ENCODE peak calls at places on chromosomes 16 and 17, in eight cellular contexts. J, A, C, G, Q, T, B and H are unnamed samples.

GRCh38 chr17:18043491-18043890 is 4.3 kb downstream of the GID4 start:
- DNase-seq in B (peak; percentile 33), C (no peak), T (no peak), J (no peak), Q (no peak), G (peak; percentile 30), A (no peak), H (no peak)

GRCh38 chr16:67248401-67249177 is at the start of gene SLC9A5:
- DNase-seq in B (no peak), Q (peak; percentile 16), C (no peak), A (peak; percentile 25), G (no peak), J (no peak), T (no peak), H (no peak)

GRCh38 chr17:30720013-30720471 is 104.5 kb downstream of the CRLF3 start:
- DNase-seq in T (no peak), A (no peak), B (no peak), Q (no peak), J (peak; percentile 5), C (peak; percentile 74), G (no peak), H (no peak)

GRCh38 chr17:44257815-44258750 is 9.9 kb downstream of the SLC4A1 start:
- DNase-seq in J (no peak), C (no peak), Q (no peak), G (no peak), A (no peak), B (no peak), T (no peak), H (no peak)

GRCh38 chr17:82926716-82927115 is 86.9 kb upstream of the ZNF750 start:
- DNase-seq in J (no peak), A (no peak), Q (no peak), G (no peak), T (no peak), B (no peak), C (no peak), H (no peak)

GRCh38 chr16:54462766-54463165 is 176.2 kb upstream of the IRX3 start:
- DNase-seq in Q (no peak), G (no peak), J (no peak), T (no peak), C (no peak), A (no peak), B (no peak), H (no peak)

GRCh38 chr16:50789757-50790156 is 47.9 kb downstream of the CYLD start:
- DNase-seq in T (no peak), B (no peak), C (no peak), J (no peak), A (no peak), G (no peak), Q (no peak), H (no peak)

GRCh38 chr16:27231692-27232060 is 28.4 kb downstream of the KDM8 start:
- DNase-seq in Q (no peak), G (no peak), A (no peak), T (no peak), B (no peak), J (no peak), C (no peak), H (no peak)

GRCh38 chr17:29155235-29155965 is 24.8 kb downstream of the MYO18A start:
- DNase-seq in T (peak; percentile 85), Q (peak; percentile 43), B (peak; percentile 61), A (peak; percentile 68), C (no peak), J (no peak), G (peak; percentile 85), H (no peak)

GRCh38 chr16:17989255-17989654 is 347.3 kb downstream of the NPIPA8 start:
- DNase-seq in A (no peak), J (no peak), G (no peak), C (no peak), B (no peak), Q (no peak), T (no peak), H (no peak)

GRCh38 chr16:11510178-11510973 is 76.3 kb downstream of the LITAF start:
- DNase-seq in G (no peak), A (no peak), C (no peak), J (no peak), B (no peak), T (no peak), Q (no peak), H (no peak)

GRCh38 chr16:14565688-14566025 is 64.4 kb downstream of the PARN start:
- DNase-seq in T (no peak), J (no peak), G (no peak), C (no peak), Q (no peak), A (no peak), B (no peak), H (no peak)
- H3K27ac ChIP-seq in T (peak overlapping the region; percentile 43), J (no peak overlapping the region), G (peak overlapping the region; percentile 71), C (no peak overlapping the region), Q (no peak overlapping the region), A (peak overlapping the region; percentile 44), B (no peak overlapping the region), H (peak overlapping the region; percentile 54)

GRCh38 chr17:79545251-79546005 is 65.4 kb downstream of the RBFOX3 start:
- DNase-seq in T (no peak), G (no peak), Q (no peak), C (no peak), J (no peak), A (no peak), B (no peak), H (no peak)

GRCh38 chr17:79542718-79543117 is 68.1 kb downstream of the RBFOX3 start:
- DNase-seq in B (no peak), J (no peak), A (no peak), G (no peak), Q (no peak), C (no peak), T (no peak), H (no peak)

GRCh38 chr17:79541451-79541850 is 69.4 kb downstream of the RBFOX3 start:
- DNase-seq in T (no peak), B (no peak), C (no peak), G (no peak), Q (no peak), J (no peak), A (no peak), H (no peak)

GRCh38 chr17:79544142-79544914 is 66.5 kb downstream of the RBFOX3 start:
- DNase-seq in G (no peak), A (no peak), T (no peak), Q (no peak), C (no peak), J (no peak), B (no peak), H (no peak)

DNA sequence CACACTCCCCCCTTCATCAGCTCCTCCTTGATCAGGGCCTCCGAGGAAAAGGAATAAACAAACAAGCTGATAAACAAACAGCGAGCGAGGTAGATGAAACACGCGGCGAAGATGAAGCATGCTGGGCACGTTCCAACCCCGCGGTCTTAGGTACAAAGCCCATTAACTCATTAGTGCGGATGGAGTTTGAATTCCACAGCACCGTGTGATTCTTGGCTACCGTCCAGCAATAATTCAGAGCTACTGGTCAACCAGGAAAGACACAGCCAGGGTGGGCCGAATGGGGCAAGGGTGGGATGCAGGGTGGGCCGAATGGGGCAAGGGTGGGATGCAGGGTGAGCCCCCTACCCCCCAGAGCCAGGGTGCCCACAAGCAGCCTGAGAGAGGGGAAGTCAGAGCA is 67.3 kb downstream of the RBFOX3 start:
- DNase-seq in Q (no peak), A (no peak), G (no peak), B (no peak), J (no peak), T (no peak), C (no peak), H (no peak)
- H3K27ac ChIP-seq in Q (no peak overlapping the region), A (no peak overlapping the region), G (no peak overlapping the region), B (no peak overlapping the region), J (no peak overlapping the region), T (no peak overlapping the region), C (no peak overlapping the region), H (peak overlapping the region; percentile 31)

GRCh38 chr17:40477796-40478195 is 23.6 kb downstream of the TNS4 start:
- DNase-seq in G (peak; percentile 65), T (no peak), J (no peak), B (no peak), Q (no peak), C (no peak), A (no peak), H (no peak)

GRCh38 chr17:40474419-40475002 is 26.9 kb downstream of the TNS4 start:
- DNase-seq in C (no peak), T (no peak), Q (no peak), J (no peak), G (no peak), A (no peak), B (no peak), H (no peak)

GRCh38 chr17:40472733-40473452 is 28.5 kb downstream of the TNS4 start:
- DNase-seq in T (no peak), J (no peak), Q (no peak), A (no peak), G (peak; percentile 89), C (no peak), B (peak; percentile 49), H (no peak)

GRCh38 chr17:40473573-40474365 is 27.7 kb downstream of the TNS4 start:
- DNase-seq in A (no peak), Q (no peak), G (peak; percentile 79), J (no peak), T (no peak), C (no peak), B (no peak), H (no peak)

DNA sequence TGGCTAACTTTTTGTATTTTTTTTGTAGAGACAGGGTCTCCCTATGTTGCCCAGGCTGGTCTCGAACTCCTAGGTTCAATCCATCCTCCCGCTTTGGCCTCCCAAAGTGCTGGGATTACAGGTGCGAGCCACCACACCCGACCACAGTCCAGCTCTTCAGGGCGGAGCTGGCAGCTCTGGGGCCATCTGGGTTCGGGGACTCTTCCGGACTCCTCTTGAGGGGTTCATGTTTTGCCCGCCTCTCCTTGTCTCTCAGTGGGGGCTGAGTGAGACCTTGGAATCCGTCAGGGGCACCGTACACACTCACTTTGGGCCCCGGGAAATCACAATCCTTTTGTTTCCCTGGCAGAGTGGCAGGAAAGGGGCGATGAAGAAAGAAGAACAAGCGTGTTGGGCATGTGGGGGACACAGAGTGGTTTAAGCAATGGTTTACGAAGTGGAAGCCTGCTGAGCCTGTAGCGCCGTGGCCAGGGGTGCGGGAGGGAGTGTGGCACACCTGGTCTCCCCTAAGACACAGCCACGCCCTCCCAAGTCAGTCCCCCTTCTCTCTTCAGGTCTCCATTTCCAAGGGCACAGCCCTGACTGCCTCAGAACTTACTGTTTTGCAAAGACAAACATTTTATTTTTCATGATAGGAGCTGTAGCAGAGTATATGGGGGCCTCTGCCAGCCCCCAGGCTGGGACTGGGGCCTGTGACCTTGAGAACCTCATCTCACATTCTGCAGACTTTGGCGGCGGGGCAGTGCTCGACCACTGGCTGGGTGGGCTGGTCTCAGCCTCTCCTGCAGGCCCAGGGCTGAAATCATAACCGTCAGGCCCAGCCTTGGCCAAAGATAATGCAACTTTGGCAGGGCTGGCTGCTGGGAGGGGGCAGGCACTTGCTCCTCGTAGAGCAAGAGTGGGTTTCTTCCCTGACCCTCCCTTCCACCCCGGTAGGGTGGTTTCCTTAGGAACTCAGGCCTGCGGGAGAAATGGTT is 25.9 kb downstream of the TNS4 start:
- DNase-seq in Q (no peak), A (no peak), G (no peak), B (no peak), J (no peak), T (no peak), C (no peak), H (no peak)
- H3K27ac ChIP-seq in Q (no peak overlapping the region), A (no peak overlapping the region), G (peak overlapping the region; percentile 97), B (peak overlapping the region; percentile 40), J (peak overlapping the region; percentile 61), T (no peak overlapping the region), C (peak overlapping the region; percentile 19), H (no peak overlapping the region)

GRCh38 chr16:88781140-88782077 is 3.6 kb downstream of the PIEZO1 start:
- DNase-seq in A (no peak), J (no peak), C (no peak), G (no peak), T (no peak), B (no peak), Q (peak; percentile 61), H (no peak)
- H3K27ac ChIP-seq in A (no peak overlapping the region), J (peak overlapping the region; percentile 94), C (peak overlapping the region; percentile 97), G (no peak overlapping the region), T (peak overlapping the region; percentile 4), B (peak overlapping the region; percentile 32), Q (peak overlapping the region; percentile 75), H (peak overlapping the region; percentile 40)